ENCODE peak calls at places on chromosomes 6 and 20, in nine cellular contexts. R, K, G, D, X, H, Z, O and V are unnamed samples.

GRCh38 chr20:53413188-53413631 is 180.4 kb downstream of the ZNF217 start:
- DNase-seq in D (no peak), Z (peak), O (no peak), G (no peak), X (no peak), R (peak), H (peak), K (no peak), V (peak)

GRCh38 chr6:53133961-53134360 is 14.7 kb downstream of the GCM1 start:
- DNase-seq in Z (no peak), R (no peak), H (no peak), K (no peak), G (no peak), X (no peak), D (no peak), O (no peak), V (no peak)

GRCh38 chr6:43669050-43669921 is 18.3 kb downstream of the MRPS18A start:
- DNase-seq in G (peak), X (peak), O (peak), H (no peak), R (no peak), D (no peak), Z (peak), K (no peak), V (no peak)

GRCh38 chr20:57397004-57397692 is 6.0 kb downstream of the RBM38 start:
- DNase-seq in O (no peak), Z (no peak), X (no peak), G (no peak), R (no peak), D (no peak), K (no peak), H (no peak), V (peak)

GRCh38 chr20:49186535-49187329 is 1.4 kb downstream of the STAU1 start:
- DNase-seq in X (peak), R (peak), O (no peak), G (peak), Z (peak), D (peak), H (peak), K (no peak), V (peak)

GRCh38 chr6:166958926-166959861 is 2.8 kb upstream of the RNASET2 start:
- DNase-seq in G (no peak), H (no peak), D (peak), X (no peak), O (no peak), K (no peak), R (no peak), Z (peak), V (no peak)

GRCh38 chr6:36290668-36291620 is 21.1 kb downstream of the PNPLA1 start:
- DNase-seq in X (peak), G (peak), Z (peak), D (no peak), O (no peak), H (peak), K (no peak), R (peak), V (no peak)

GRCh38 chr6:14252271-14252850 is 134.8 kb downstream of the CD83 start:
- DNase-seq in H (no peak), X (no peak), D (no peak), G (no peak), O (no peak), K (no peak), R (no peak), Z (no peak), V (no peak)

GRCh38 chr6:158041788-158042187 is 60.1 kb downstream of the SYNJ2 start:
- DNase-seq in Z (no peak), H (no peak), X (no peak), O (no peak), G (no peak), D (no peak), R (no peak), K (no peak), V (no peak)

GRCh38 chr6:52392944-52393343 is 27.2 kb upstream of the EFHC1 start:
- DNase-seq in X (peak), G (peak), H (no peak), D (no peak), Z (peak), R (peak), O (no peak), K (no peak), V (no peak)

GRCh38 chr6:43428874-43429273 is 1.5 kb downstream of the ABCC10 start:
- DNase-seq in X (no peak), H (no peak), R (no peak), O (no peak), G (no peak), Z (no peak), K (no peak), D (no peak), V (no peak)

GRCh38 chr20:43752561-43753301 is 25.9 kb upstream of the GTSF1L start:
- DNase-seq in D (no peak), H (no peak), R (peak), K (no peak), X (peak), Z (no peak), O (no peak), G (peak), V (peak)

GRCh38 chr6:119830494-119831295 is 481.1 kb upstream of the MAN1A1 start:
- DNase-seq in D (no peak), R (no peak), Z (peak), X (no peak), H (no peak), O (no peak), G (peak), K (no peak), V (no peak)

DNA sequence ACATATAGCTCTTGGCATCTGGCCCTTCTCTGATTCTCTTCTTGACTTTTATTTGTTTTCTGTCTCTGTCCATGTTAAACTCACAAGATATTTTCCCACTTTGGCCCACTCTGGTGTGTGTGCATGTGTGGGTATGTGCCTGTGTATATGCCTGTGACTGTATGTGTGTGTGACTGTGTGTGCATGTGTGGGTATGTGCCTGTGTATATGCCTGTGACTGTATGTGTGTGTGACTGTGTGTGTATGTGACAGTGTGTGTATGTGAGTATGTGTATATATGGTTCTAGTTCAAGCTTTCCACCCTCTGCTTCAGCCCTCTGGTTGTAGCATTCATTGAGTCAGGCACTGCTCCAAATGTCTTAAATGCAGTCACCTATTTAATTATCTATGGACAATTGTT is 88.6 kb upstream of the GGTLC1 start:
- DNase-seq in G (no peak), D (no peak), O (no peak), X (no peak), K (no peak), H (no peak), R (no peak), Z (no peak), V (no peak)
- TF ChIP-seq CTCF in G (no peak), D (no peak), O (no peak), X (no peak), K (no peak), H (no peak), R (no peak), Z (no peak), V (no peak)

DNA sequence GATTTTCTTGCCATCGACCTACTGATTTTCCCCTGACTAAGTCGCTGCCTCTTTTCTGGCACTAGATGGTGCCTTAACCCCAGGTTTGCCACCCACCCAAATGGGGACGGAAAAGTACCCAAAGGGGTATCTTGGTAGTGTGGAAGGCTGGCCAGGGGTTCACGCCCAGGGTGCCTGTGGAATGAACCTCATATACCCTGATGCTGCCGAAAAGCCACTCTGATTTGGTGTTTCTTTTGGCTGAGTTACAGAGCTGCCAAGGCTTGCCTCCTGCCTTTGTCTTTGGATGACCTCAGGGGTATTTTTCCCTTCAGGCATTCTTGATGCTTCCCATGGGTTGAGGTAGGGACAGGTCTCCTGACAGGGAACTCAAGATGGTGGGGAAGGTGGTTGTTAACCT is 78.1 kb downstream of the MAP3K7 start:
- DNase-seq in Z (no peak), G (no peak), D (peak), X (no peak), H (no peak), R (no peak), O (no peak), K (no peak), V (no peak)
- TF ChIP-seq CTCF in Z (no peak), G (no peak), D (peak), X (no peak), H (no peak), R (no peak), O (no peak), K (no peak), V (no peak)

GRCh38 chr6:22470454-22471368 is 98.7 kb upstream of the HDGFL1 start:
- DNase-seq in K (no peak), R (peak), D (peak), X (no peak), Z (peak), G (peak), H (peak), O (no peak), V (no peak)
- TF ChIP-seq CTCF in K (no peak), R (peak), D (peak), X (no peak), Z (peak), G (peak), H (no peak), O (no peak), V (no peak)

GRCh38 chr20:63968136-63968927 is 1.4 kb downstream of the ZNF512B start:
- DNase-seq in K (no peak), Z (no peak), X (no peak), O (no peak), R (no peak), G (no peak), H (no peak), D (no peak), V (no peak)

GRCh38 chr20:63968928-63969760 is 586 bp downstream of the ZNF512B start:
- DNase-seq in K (no peak), Z (no peak), R (no peak), D (peak), X (no peak), H (no peak), O (no peak), G (no peak), V (peak)

GRCh38 chr20:63972312-63973159 is 2.8 kb upstream of the ZNF512B start:
- DNase-seq in G (no peak), O (no peak), Z (no peak), D (no peak), X (no peak), K (no peak), H (no peak), R (no peak), V (no peak)

GRCh38 chr20:63970714-63971431 is 1.1 kb upstream of the ZNF512B start:
- DNase-seq in G (no peak), O (no peak), X (no peak), D (no peak), K (no peak), R (no peak), H (no peak), Z (no peak), V (no peak)

DNA sequence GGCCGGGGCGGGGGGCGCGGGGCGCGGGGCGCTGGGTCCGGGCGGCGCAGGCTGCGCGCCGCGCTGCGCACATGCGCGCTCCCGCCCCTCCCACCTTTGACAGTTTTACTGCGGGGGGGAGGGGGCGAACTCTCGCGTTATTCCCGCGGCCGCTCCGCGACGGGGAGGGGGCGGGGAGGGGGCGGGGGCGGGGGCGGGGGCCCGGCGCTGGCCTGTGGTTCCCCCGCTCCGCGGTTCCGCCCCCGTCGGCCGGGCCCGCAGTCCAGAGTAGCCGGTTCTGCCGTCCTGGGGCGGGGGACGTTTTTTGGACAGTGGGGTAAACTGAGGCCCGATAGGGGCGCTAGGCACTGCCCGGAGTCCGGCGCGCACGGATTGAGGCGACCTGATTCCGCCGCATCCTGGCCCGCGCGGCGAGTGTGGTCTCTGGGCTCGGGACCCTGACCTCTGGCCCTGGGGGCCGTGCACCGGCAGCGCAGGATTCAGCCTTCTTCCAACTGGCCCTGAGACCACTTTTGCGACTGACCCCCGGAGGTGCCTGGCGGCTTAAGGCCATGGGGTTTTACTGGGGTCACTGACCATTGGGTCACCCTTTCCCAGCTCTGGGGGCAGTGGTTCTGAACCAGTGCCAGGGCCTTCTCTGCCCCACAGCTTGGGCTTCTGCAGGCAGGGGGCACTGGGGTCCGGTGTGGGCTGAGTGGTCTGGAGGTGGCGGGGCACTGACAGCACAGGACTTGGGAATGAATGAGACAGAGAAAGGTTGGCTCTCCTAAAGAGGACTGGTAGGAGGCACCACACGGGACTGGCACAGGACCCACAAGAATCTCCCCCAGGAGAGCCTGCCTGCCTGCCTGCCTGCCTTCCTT is at the start of gene ZNF512B:
- DNase-seq in H (peak), D (peak), X (no peak), K (no peak), R (peak), O (no peak), Z (no peak), G (no peak), V (peak)
- TF ChIP-seq CTCF in H (no peak), D (no peak), X (peak), K (no peak), R (no peak), O (no peak), Z (no peak), G (no peak), V (no peak)

DNA sequence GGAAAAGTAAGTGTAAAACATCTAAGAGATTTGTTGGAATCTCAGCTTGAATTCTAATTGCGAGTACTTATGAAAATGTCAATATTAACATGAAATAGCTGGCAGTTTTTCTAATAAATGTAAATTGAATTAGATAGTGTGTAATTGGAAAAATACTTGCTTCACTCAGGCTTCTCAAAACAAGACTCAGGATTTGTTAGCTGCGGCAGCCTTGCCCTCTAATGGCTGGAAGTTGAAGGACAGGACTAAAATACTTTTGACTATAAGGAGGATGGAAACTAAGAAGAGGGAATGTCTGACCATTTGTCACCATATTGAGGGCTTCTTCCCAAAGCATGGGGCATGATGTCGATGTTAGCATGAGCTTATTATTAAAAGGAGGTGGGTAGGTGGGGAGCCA is 227.0 kb downstream of the UST start:
- DNase-seq in R (peak), D (peak), X (peak), G (no peak), H (peak), K (no peak), Z (peak), O (no peak), V (no peak)
- TF ChIP-seq CTCF in R (peak), D (peak), X (peak), G (peak), H (peak), K (peak), Z (peak), O (peak), V (no peak)

DNA sequence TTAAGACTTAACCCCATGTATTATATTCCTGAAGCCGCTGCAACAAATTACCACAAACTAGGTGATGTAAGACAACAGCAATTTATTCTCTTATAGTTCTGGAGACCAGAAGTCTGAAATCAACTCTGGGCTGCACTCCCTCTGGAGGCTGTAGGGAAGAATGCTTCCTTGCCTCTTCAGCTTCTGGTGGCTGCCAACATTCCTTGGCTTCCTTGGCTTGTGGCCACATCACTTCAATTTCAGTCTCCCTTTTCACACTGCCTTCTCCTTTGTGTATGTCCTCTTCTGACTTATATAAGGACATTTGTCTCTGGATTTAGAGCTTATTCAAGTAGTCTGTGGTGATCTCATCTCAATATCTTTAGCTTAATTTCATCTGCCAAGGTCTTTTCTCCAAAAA is 141.6 kb downstream of the DHX35 start:
- DNase-seq in X (no peak), O (no peak), D (peak), K (no peak), R (peak), H (no peak), G (no peak), Z (no peak), V (no peak)
- TF ChIP-seq CTCF in X (peak), O (no peak), D (no peak), K (no peak), R (peak), H (no peak), G (no peak), Z (no peak), V (no peak)